ENCODE peak calls at places on chromosomes 1 and 21, in nine cellular contexts. W is stomach, B is OCI-LY7, F is adrenal gland, I is mesenchymal stem cell, C is K562, R is fibroblast of pulmonary artery, T is adipocyte, X is GM23248. D is an unnamed sample.

GRCh38 chr1:201378804-201379203 is 1.3 kb upstream of the TNNT2 start:
- DNase-seq in W (no peak), B (no peak), F (no peak), I (no peak), C (no peak), R (no peak), T (no peak), X (no peak), D (no peak)

GRCh38 chr1:116961599-116961998 is 40.0 kb upstream of the CD101 start:
- DNase-seq in W (no peak), B (no peak), F (no peak), I (no peak), C (no peak), R (no peak), T (no peak), X (no peak), D (no peak)

GRCh38 chr1:234697741-234698140 is 87.8 kb upstream of the IRF2BP2 start:
- DNase-seq in W (no peak), B (no peak), F (no peak), I (no peak), C (no peak), R (no peak), T (no peak), X (no peak), D (no peak)

GRCh38 chr1:31189696-31190674 is 49.7 kb downstream of the NKAIN1 start:
- DNase-seq in W (no peak), B (no peak), F (no peak), I (no peak), C (no peak), R (no peak), T (no peak), X (no peak), D (no peak)

GRCh38 chr1:2250721-2251281 is 22.7 kb downstream of the SKI start:
- DNase-seq in W (peak), B (no peak), F (no peak), I (no peak), C (no peak), R (no peak), T (no peak), X (no peak), D (no peak)

GRCh38 chr1:99969729-99970591 is at the start of gene SLC35A3:
- DNase-seq in W (peak), B (peak), F (peak), I (peak), C (peak), R (peak), T (peak), X (peak), D (peak)

GRCh38 chr1:6106321-6106731 is 60.6 kb downstream of the KCNAB2 start:
- DNase-seq in W (no peak), B (no peak), F (no peak), I (no peak), C (no peak), R (no peak), T (no peak), X (no peak), D (no peak)

GRCh38 chr1:151720190-151720953 is 950 bp upstream of the RIIAD1 start:
- DNase-seq in W (peak), B (peak), F (no peak), I (peak), C (no peak), R (peak), T (no peak), X (peak), D (no peak)

GRCh38 chr1:115142616-115143015 is 53.3 kb upstream of the TSPAN2 start:
- DNase-seq in W (no peak), B (no peak), F (no peak), I (no peak), C (no peak), R (peak), T (peak), X (no peak), D (no peak)

GRCh38 chr1:183932412-183932811 is 105.1 kb downstream of the COLGALT2 start:
- DNase-seq in W (peak), B (no peak), F (peak), I (no peak), C (no peak), R (peak), T (peak), X (peak), D (peak)

GRCh38 chr1:233085566-233085965 is 135.2 kb downstream of the NTPCR start:
- DNase-seq in W (no peak), B (no peak), F (no peak), I (no peak), C (no peak), R (no peak), T (peak), X (peak), D (no peak)

GRCh38 chr1:31891280-31891679 is 46.9 kb downstream of the PTP4A2 start:
- DNase-seq in W (no peak), B (no peak), F (no peak), I (no peak), C (no peak), R (no peak), T (no peak), X (no peak), D (no peak)

GRCh38 chr21:45562965-45563364 is 20.7 kb upstream of the SLC19A1 start:
- DNase-seq in W (no peak), B (no peak), F (no peak), I (peak), C (no peak), R (peak), T (peak), X (no peak), D (peak)

GRCh38 chr1:91091812-91092211 is 70.0 kb upstream of the ZNF644 start:
- DNase-seq in W (peak), B (no peak), F (no peak), I (peak), C (no peak), R (peak), T (no peak), X (no peak), D (no peak)

GRCh38 chr21:32009263-32009662 is 136.4 kb downstream of the HUNK start:
- DNase-seq in W (no peak), B (no peak), F (no peak), I (no peak), C (no peak), R (no peak), T (no peak), X (no peak), D (no peak)

GRCh38 chr1:161244888-161245287 is 6.9 kb upstream of the NR1I3 start:
- DNase-seq in W (peak), B (no peak), F (no peak), I (no peak), C (no peak), R (no peak), T (no peak), X (no peak), D (no peak)

GRCh38 chr1:89842547-89843278 is 21.9 kb downstream of the LRRC8D start:
- DNase-seq in W (no peak), B (peak), F (peak), I (peak), C (no peak), R (peak), T (peak), X (peak), D (no peak)

GRCh38 chr1:215677112-215677511 is 110.0 kb downstream of the KCTD3 start:
- DNase-seq in W (no peak), B (no peak), F (no peak), I (no peak), C (no peak), R (no peak), T (no peak), X (no peak), D (no peak)

GRCh38 chr1:12456979-12457378 is 161.0 kb downstream of the DHRS3 start:
- DNase-seq in W (no peak), B (no peak), F (no peak), I (no peak), C (no peak), R (peak), T (peak), X (peak), D (no peak)

GRCh38 chr1:164765993-164766720 is 207.2 kb downstream of the PBX1 start:
- DNase-seq in W (no peak), B (no peak), F (no peak), I (peak), C (no peak), R (no peak), T (no peak), X (peak), D (no peak)

GRCh38 chr1:111600295-111600694 is 19.3 kb upstream of the RAP1A start:
- DNase-seq in W (no peak), B (no peak), F (no peak), I (no peak), C (no peak), R (no peak), T (no peak), X (no peak), D (no peak)

GRCh38 chr1:1021860-1022259 is 1.9 kb downstream of the AGRN start:
- DNase-seq in W (no peak), B (no peak), F (no peak), I (no peak), C (no peak), R (no peak), T (no peak), X (no peak), D (no peak)

GRCh38 chr1:236416165-236416564 is 22.1 kb downstream of the EDARADD start:
- DNase-seq in W (no peak), B (no peak), F (no peak), I (peak), C (no peak), R (no peak), T (no peak), X (no peak), D (no peak)

GRCh38 chr1:174958396-174958795 is 41.4 kb upstream of the CACYBP start:
- DNase-seq in W (no peak), B (no peak), F (no peak), I (no peak), C (no peak), R (no peak), T (no peak), X (no peak), D (no peak)

GRCh38 chr1:55428944-55429931 is 214.1 kb upstream of the USP24 start:
- DNase-seq in W (peak), B (no peak), F (peak), I (peak), C (peak), R (peak), T (peak), X (peak), D (peak)

GRCh38 chr1:115714572-115715141 is 53.9 kb downstream of the CASQ2 start:
- DNase-seq in W (peak), B (no peak), F (no peak), I (no peak), C (no peak), R (no peak), T (no peak), X (no peak), D (no peak)

GRCh38 chr1:198680174-198680871 is 41.5 kb downstream of the PTPRC start:
- DNase-seq in W (no peak), B (no peak), F (no peak), I (no peak), C (no peak), R (no peak), T (no peak), X (no peak), D (no peak)

GRCh38 chr1:224497714-224498573 is 63.3 kb upstream of the WDR26 start:
- DNase-seq in W (peak), B (peak), F (peak), I (peak), C (no peak), R (peak), T (peak), X (peak), D (no peak)

GRCh38 chr1:15950763-15951295 is 25.1 kb downstream of the ZBTB17 start:
- DNase-seq in W (no peak), B (no peak), F (peak), I (peak), C (no peak), R (peak), T (peak), X (peak), D (no peak)

GRCh38 chr1:229714964-229715603 is 89.0 kb downstream of the URB2 start:
- DNase-seq in W (peak), B (peak), F (peak), I (peak), C (peak), R (peak), T (peak), X (peak), D (no peak)

GRCh38 chr1:37875833-37876232 is 16.4 kb upstream of the MTF1 start:
- DNase-seq in W (no peak), B (peak), F (no peak), I (peak), C (no peak), R (peak), T (peak), X (peak), D (no peak)

GRCh38 chr21:45615145-45615711 is 28.3 kb upstream of the PCBP3 start:
- DNase-seq in W (peak), B (peak), F (no peak), I (no peak), C (no peak), R (peak), T (no peak), X (peak), D (no peak)

GRCh38 chr1:91054780-91055481 is 33.1 kb upstream of the ZNF644 start:
- DNase-seq in W (no peak), B (peak), F (no peak), I (peak), C (no peak), R (no peak), T (no peak), X (no peak), D (no peak)

GRCh38 chr1:78401148-78401547 is 89.6 kb upstream of the PTGFR start:
- DNase-seq in W (no peak), B (no peak), F (no peak), I (no peak), C (no peak), R (no peak), T (peak), X (no peak), D (no peak)

GRCh38 chr1:206591236-206591635 is 21.0 kb downstream of the EIF2D start:
- DNase-seq in W (no peak), B (no peak), F (no peak), I (no peak), C (no peak), R (peak), T (no peak), X (no peak), D (no peak)

GRCh38 chr1:79790950-79791349 is 784.4 kb upstream of the ADGRL4 start:
- DNase-seq in W (no peak), B (no peak), F (no peak), I (no peak), C (no peak), R (peak), T (no peak), X (peak), D (no peak)

GRCh38 chr1:180234369-180235076 is 4.5 kb downstream of the LHX4 start:
- DNase-seq in W (no peak), B (no peak), F (no peak), I (no peak), C (no peak), R (no peak), T (no peak), X (no peak), D (no peak)

GRCh38 chr1:202479630-202480029 is 131.1 kb downstream of the PPP1R12B start:
- DNase-seq in W (no peak), B (peak), F (no peak), I (no peak), C (no peak), R (no peak), T (no peak), X (no peak), D (no peak)

GRCh38 chr1:216925962-216926361 is 202.7 kb upstream of the ESRRG start:
- DNase-seq in W (no peak), B (no peak), F (no peak), I (no peak), C (no peak), R (no peak), T (no peak), X (no peak), D (no peak)

GRCh38 chr1:216929870-216930582 is 206.8 kb upstream of the ESRRG start:
- DNase-seq in W (no peak), B (no peak), F (no peak), I (peak), C (no peak), R (peak), T (no peak), X (no peak), D (no peak)

GRCh38 chr1:216923601-216924000 is 200.4 kb upstream of the ESRRG start:
- DNase-seq in W (no peak), B (no peak), F (no peak), I (no peak), C (no peak), R (no peak), T (no peak), X (no peak), D (no peak)

GRCh38 chr1:216926681-216927080 is 203.5 kb upstream of the ESRRG start:
- DNase-seq in W (no peak), B (no peak), F (no peak), I (no peak), C (no peak), R (no peak), T (peak), X (no peak), D (no peak)

DNA sequence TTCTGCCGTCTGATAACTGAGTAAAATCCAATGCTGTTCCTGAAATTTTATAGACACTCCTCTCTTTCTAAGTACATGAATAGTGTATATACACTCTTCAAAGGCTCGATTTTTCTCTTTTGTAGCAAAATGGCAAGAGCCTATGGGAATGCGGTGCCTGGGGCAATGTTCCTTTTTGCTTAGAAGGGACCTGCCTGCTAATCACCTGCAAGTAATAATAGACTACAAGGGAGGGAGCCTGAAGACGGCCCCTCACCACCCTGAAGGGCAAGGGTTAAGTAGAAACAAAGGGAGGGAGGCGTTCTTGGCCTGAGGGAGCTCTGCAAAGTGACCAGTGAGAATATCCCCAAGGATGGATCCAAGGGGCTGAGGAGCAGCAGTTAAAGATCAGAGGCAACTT is 203.9 kb upstream of the ESRRG start:
- DNase-seq in W (no peak), B (no peak), F (no peak), I (no peak), C (no peak), R (no peak), T (no peak), X (no peak), D (no peak)
- H3K4me3 ChIP-seq in W (no peak), B (no peak), F (no peak), I (no peak), C (no peak), R (no peak), T (no peak), X (no peak), D (no peak)

GRCh38 chr1:167438171-167439138 is 79.9 kb downstream of the CD247 start:
- DNase-seq in W (no peak), B (no peak), F (no peak), I (no peak), C (peak), R (no peak), T (no peak), X (no peak), D (no peak)
- H3K4me3 ChIP-seq in W (no peak), B (peak), F (no peak), I (no peak), C (no peak), R (no peak), T (no peak), X (peak), D (no peak)

DNA sequence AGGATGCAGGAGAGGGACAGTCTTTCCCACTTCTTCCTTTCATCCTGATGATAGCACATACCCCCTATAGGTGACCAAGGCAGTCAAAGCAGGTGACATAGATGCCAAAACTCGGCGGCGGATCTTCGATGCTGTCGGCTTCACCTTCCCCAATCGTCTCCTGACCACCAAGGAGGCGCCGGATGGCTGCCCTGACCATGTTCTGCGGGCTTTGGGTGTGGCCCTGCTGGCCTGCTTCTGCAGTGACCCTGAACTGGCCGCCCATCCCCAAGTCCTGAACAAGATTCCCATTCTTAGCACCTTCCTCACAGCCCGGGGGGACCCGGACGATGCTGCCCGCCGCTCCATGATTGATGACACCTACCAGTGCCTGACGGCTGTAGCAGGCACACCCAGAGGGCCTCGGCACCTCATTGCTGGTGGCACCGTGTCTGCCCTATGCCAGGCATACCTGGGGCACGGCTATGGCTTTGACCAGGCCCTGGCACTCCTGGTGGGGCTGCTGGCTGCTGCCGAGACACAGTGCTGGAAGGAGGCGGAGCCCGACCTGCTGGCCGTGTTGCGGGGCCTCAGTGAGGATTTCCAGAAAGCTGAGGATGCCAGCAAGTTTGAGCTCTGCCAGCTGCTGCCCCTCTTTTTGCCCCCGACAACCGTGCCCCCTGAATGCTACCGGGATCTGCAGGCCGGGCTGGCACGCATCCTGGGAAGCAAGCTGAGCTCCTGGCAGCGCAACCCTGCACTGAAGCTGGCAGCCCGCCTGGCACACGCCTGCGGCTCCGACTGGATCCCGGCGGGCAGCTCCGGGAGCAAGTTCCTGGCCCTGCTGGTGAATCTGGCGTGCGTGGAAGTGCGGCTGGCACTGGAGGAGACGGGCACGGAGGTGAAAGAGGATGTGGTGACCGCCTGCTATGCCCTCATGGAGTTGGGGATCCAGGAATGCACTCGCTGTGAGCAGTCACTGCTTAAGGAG is 2.9 kb downstream of the NCDN start:
- DNase-seq in W (peak), B (no peak), F (peak), I (no peak), C (no peak), R (no peak), T (no peak), X (peak), D (no peak)
- H3K4me3 ChIP-seq in W (peak), B (no peak), F (no peak), I (no peak), C (no peak), R (no peak), T (no peak), X (no peak), D (peak)

GRCh38 chr1:22387888-22388564 is 63.6 kb upstream of the ZBTB40 start:
- DNase-seq in W (no peak), B (no peak), F (no peak), I (peak), C (no peak), R (peak), T (no peak), X (peak), D (no peak)
- H3K4me3 ChIP-seq in W (no peak), B (no peak), F (no peak), I (no peak), C (no peak), R (no peak), T (no peak), X (peak), D (no peak)

DNA sequence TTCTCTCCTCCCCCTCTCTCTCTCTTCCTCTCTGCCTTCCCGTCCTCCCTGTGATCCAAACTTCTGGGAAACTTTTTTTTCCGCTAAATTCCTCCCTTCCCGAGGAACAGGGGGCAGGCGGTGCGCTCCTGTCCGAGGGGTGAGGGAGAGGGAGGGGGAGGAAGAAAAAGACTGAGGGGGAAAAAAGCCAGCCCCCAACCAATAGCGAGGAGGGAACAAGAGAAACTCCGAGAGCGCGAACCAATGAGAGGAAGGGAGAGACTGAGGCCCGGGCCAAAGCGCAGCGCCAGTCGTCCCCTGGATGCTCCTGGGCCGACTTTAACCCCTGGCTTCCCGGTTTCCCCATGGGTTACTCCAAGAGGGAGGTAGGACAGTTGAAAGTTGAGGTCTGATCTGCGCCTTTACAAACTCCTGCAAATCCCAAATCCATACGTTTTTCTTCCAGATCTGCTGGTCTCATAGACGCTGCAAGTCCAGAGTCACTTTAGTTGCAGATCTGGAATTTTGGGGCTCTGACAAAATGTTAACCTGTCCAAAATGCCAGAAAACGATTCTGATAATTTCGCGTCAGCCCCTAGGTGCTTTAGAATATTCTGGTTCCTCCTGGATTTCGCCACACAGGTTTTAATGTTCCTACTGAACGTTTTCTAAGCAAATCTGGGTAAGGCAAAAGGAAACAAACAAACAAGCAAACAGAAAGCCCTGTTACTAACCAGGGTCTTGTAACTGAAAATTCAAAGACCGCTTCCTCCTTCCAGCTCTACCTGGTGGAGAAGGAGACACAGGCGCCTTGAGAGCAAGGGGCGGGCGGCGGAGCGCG is at the start of gene TBX15:
- DNase-seq in W (no peak), B (no peak), F (no peak), I (peak), C (no peak), R (no peak), T (no peak), X (peak), D (no peak)
- H3K4me3 ChIP-seq in W (peak), B (no peak), F (peak), I (peak), C (peak), R (peak), T (peak), X (peak), D (peak)